ENCODE peak calls at places on chromosomes 7 and 10, in seven cellular contexts. T is Peyer's patch; C is activated CD4-positive, alpha-beta T cell treated with anti-CD3 and anti-CD28 coated beads, Interleukin-2, amount 50 U/mL, for 4 hours; O is sciatic nerve; R is stimulated activated naive B cell treated with anti-CD40 and anti-IgM and Interleukin-4, amounts not matched to agents 10 μg/mL and 1 μg/mL and 100 μg/mL, for 72 hours; I is HuH-7.5; F is effector CD4-positive, alpha-beta T cell. Z is an unnamed sample.

GRCh38 chr10:93436577-93436976 is 45.6 kb downstream of the MYOF start:
- DNase-seq in T (no peak), C (no peak), O (peak), R (no peak), I (no peak), F (no peak), Z (peak)

GRCh38 chr7:149725426-149725821 is 48.0 kb downstream of the ZNF467 start:
- DNase-seq in T (no peak), C (no peak), O (peak), R (no peak), I (no peak), F (no peak), Z (no peak)

GRCh38 chr10:51792678-51793077 is 93.3 kb upstream of the CSTF2T start:
- DNase-seq in T (no peak), C (no peak), O (no peak), R (no peak), I (no peak), F (no peak), Z (no peak)

GRCh38 chr10:33009244-33010131 is 51.5 kb upstream of the ITGB1 start:
- DNase-seq in T (no peak), C (no peak), O (no peak), R (no peak), I (no peak), F (no peak), Z (no peak)

GRCh38 chr10:125158528-125159485 is 1.6 kb downstream of the CTBP2 start:
- DNase-seq in T (no peak), C (no peak), O (peak), R (no peak), I (peak), F (no peak), Z (peak)

GRCh38 chr10:130905921-130906320 is 405.6 kb downstream of the TCERG1L start:
- DNase-seq in T (no peak), C (no peak), O (no peak), R (no peak), I (no peak), F (no peak), Z (no peak)

GRCh38 chr10:59668081-59668480 is 41.6 kb downstream of the SLC16A9 start:
- DNase-seq in T (no peak), C (no peak), O (no peak), R (no peak), I (no peak), F (no peak), Z (no peak)

GRCh38 chr10:3500408-3500856 is 284.6 kb downstream of the KLF6 start:
- DNase-seq in T (no peak), C (no peak), O (peak), R (no peak), I (no peak), F (no peak), Z (peak)

GRCh38 chr10:71161429-71161828 is 50.9 kb upstream of the UNC5B start:
- DNase-seq in T (no peak), C (no peak), O (no peak), R (no peak), I (no peak), F (no peak), Z (no peak)

GRCh38 chr7:139731802-139732470 is 45.9 kb downstream of the HIPK2 start:
- DNase-seq in T (peak), C (no peak), O (peak), R (no peak), I (no peak), F (no peak), Z (peak)

GRCh38 chr10:69057261-69057950 is 30.5 kb upstream of the SRGN start:
- DNase-seq in T (peak), C (no peak), O (peak), R (no peak), I (no peak), F (no peak), Z (no peak)

GRCh38 chr7:138538518-138538917 is 78.5 kb downstream of the TRIM24 start:
- DNase-seq in T (no peak), C (no peak), O (no peak), R (no peak), I (no peak), F (no peak), Z (peak)

GRCh38 chr7:134886353-134887057 is 99.8 kb upstream of the AGBL3 start:
- DNase-seq in T (no peak), C (no peak), O (peak), R (no peak), I (peak), F (no peak), Z (peak)

GRCh38 chr7:159104188-159105030 is 40.3 kb downstream of the VIPR2 start:
- DNase-seq in T (no peak), C (no peak), O (peak), R (no peak), I (no peak), F (no peak), Z (no peak)

GRCh38 chr10:50992972-50993766 is 81.1 kb upstream of the PRKG1 start:
- DNase-seq in T (no peak), C (no peak), O (no peak), R (no peak), I (no peak), F (no peak), Z (peak)

GRCh38 chr10:43594944-43595589 is 11.2 kb upstream of the ZNF485 start:
- DNase-seq in T (no peak), C (no peak), O (no peak), R (peak), I (no peak), F (no peak), Z (peak)

GRCh38 chr7:24328050-24328449 is 44.1 kb downstream of the NPY start:
- DNase-seq in T (no peak), C (no peak), O (no peak), R (no peak), I (no peak), F (no peak), Z (peak)

GRCh38 chr10:48938281-48938680 is 1.4 kb downstream of the LRRC18 start:
- DNase-seq in T (no peak), C (no peak), O (no peak), R (no peak), I (no peak), F (no peak), Z (no peak)

GRCh38 chr10:79159141-79159619 is 90.4 kb downstream of the ZMIZ1 start:
- DNase-seq in T (no peak), C (no peak), O (no peak), R (no peak), I (no peak), F (no peak), Z (peak)

GRCh38 chr7:108839091-108839490 is 269.4 kb downstream of the DNAJB9 start:
- DNase-seq in T (no peak), C (no peak), O (no peak), R (no peak), I (no peak), F (no peak), Z (no peak)

GRCh38 chr10:116891208-116891607 is 41.9 kb downstream of the ENO4 start:
- DNase-seq in T (no peak), C (no peak), O (peak), R (no peak), I (no peak), F (no peak), Z (peak)

GRCh38 chr10:36366843-36367242 is 724.7 kb upstream of the FZD8 start:
- DNase-seq in T (no peak), C (no peak), O (no peak), R (no peak), I (no peak), F (no peak), Z (peak)

GRCh38 chr10:84375011-84375410 is 46.6 kb downstream of the CCSER2 start:
- DNase-seq in T (no peak), C (no peak), O (no peak), R (no peak), I (no peak), F (peak), Z (peak)

GRCh38 chr7:104902183-104902582 is 111.8 kb upstream of the KMT2E start:
- DNase-seq in T (no peak), C (no peak), O (no peak), R (no peak), I (no peak), F (no peak), Z (no peak)

GRCh38 chr10:74177140-74177677 is 26.2 kb downstream of the ADK start:
- DNase-seq in T (peak), C (peak), O (no peak), R (peak), I (peak), F (peak), Z (no peak)

GRCh38 chr10:131271195-131271880 is 40.2 kb downstream of the TCERG1L start:
- DNase-seq in T (no peak), C (no peak), O (no peak), R (no peak), I (no peak), F (no peak), Z (no peak)

GRCh38 chr10:131885391-131886165 is 15.2 kb upstream of the PPP2R2D start:
- DNase-seq in T (peak), C (peak), O (peak), R (peak), I (peak), F (peak), Z (no peak)

GRCh38 chr10:3025300-3025699 is 42.0 kb upstream of the PFKP start:
- DNase-seq in T (no peak), C (no peak), O (no peak), R (no peak), I (no peak), F (no peak), Z (no peak)

GRCh38 chr7:5143935-5144903 is 45.8 kb upstream of the WIPI2 start:
- DNase-seq in T (peak), C (peak), O (no peak), R (peak), I (no peak), F (peak), Z (no peak)

GRCh38 chr10:27464993-27465392 is 39.1 kb upstream of the RAB18 start:
- DNase-seq in T (no peak), C (no peak), O (no peak), R (peak), I (no peak), F (no peak), Z (no peak)

GRCh38 chr7:150340024-150340749 is 1.2 kb downstream of the RARRES2 start:
- DNase-seq in T (no peak), C (no peak), O (peak), R (no peak), I (no peak), F (no peak), Z (peak)

GRCh38 chr7:63789378-63790176 is 209.1 kb upstream of the ZNF722 start:
- DNase-seq in T (no peak), C (no peak), O (no peak), R (no peak), I (no peak), F (no peak), Z (no peak)

GRCh38 chr7:41581041-41581440 is 121.8 kb downstream of the INHBA start:
- DNase-seq in T (no peak), C (no peak), O (no peak), R (no peak), I (no peak), F (no peak), Z (no peak)

GRCh38 chr7:79452495-79453265 is 787 bp downstream of the MAGI2 start:
- DNase-seq in T (no peak), C (no peak), O (peak), R (no peak), I (no peak), F (no peak), Z (peak)

GRCh38 chr10:13913890-13914289 is 327.1 kb downstream of the PRPF18 start:
- DNase-seq in T (no peak), C (no peak), O (no peak), R (no peak), I (no peak), F (no peak), Z (peak)

GRCh38 chr7:151431768-151432311 is 8.1 kb downstream of the CRYGN start:
- DNase-seq in T (no peak), C (no peak), O (no peak), R (no peak), I (no peak), F (no peak), Z (no peak)